ENCODE peak calls at places on chromosomes 11 and 22, in eight cellular contexts. One of them, this sample, is unnamed.

GRCh38 chr22:27100789-27101188 is 443.4 kb downstream of the MIAT start:
- DNase-seq in nephron progenitor cell: peak; percentile 83
- DNase-seq in erythroblast: no peak
- DNase-seq in GM23248: peak; percentile 69
- DNase-seq in AG04450: no peak
- DNase-seq in AG08396: peak; percentile 62
- DNase-seq in stimulated activated CD4-positive, alpha-beta T cell treated with anti-CD3 and anti-CD28 coated beads, Interleukin-1b, Interleukin-23, amount 100 ng/mL, for 1 hour: no peak
- DNase-seq in stomach: no peak
- DNase-seq in this sample: no peak

GRCh38 chr22:19218541-19219233 is 40.2 kb upstream of the SLC25A1 start:
- DNase-seq in nephron progenitor cell: no peak
- DNase-seq in erythroblast: peak; percentile 45
- DNase-seq in GM23248: no peak
- DNase-seq in AG04450: no peak
- DNase-seq in AG08396: no peak
- DNase-seq in stimulated activated CD4-positive, alpha-beta T cell treated with anti-CD3 and anti-CD28 coated beads, Interleukin-1b, Interleukin-23, amount 100 ng/mL, for 1 hour: no peak
- DNase-seq in stomach: no peak
- DNase-seq in this sample: no peak

GRCh38 chr11:122797651-122798050 is 40.6 kb upstream of the CRTAM start:
- DNase-seq in nephron progenitor cell: no peak
- DNase-seq in erythroblast: no peak
- DNase-seq in GM23248: peak; percentile 25
- DNase-seq in AG04450: no peak
- DNase-seq in AG08396: no peak
- DNase-seq in stimulated activated CD4-positive, alpha-beta T cell treated with anti-CD3 and anti-CD28 coated beads, Interleukin-1b, Interleukin-23, amount 100 ng/mL, for 1 hour: no peak
- DNase-seq in stomach: no peak
- DNase-seq in this sample: no peak

GRCh38 chr11:2988361-2988762 is 3.8 kb downstream of the NAP1L4 start:
- DNase-seq in nephron progenitor cell: no peak
- DNase-seq in erythroblast: peak; percentile 66
- DNase-seq in GM23248: no peak
- DNase-seq in AG04450: no peak
- DNase-seq in AG08396: no peak
- DNase-seq in stimulated activated CD4-positive, alpha-beta T cell treated with anti-CD3 and anti-CD28 coated beads, Interleukin-1b, Interleukin-23, amount 100 ng/mL, for 1 hour: no peak
- DNase-seq in stomach: no peak
- DNase-seq in this sample: no peak

GRCh38 chr22:30806391-30806861 is 111.8 kb downstream of the OSBP2 start:
- DNase-seq in nephron progenitor cell: peak; percentile 27
- DNase-seq in erythroblast: no peak
- DNase-seq in GM23248: peak; percentile 51
- DNase-seq in AG04450: no peak
- DNase-seq in AG08396: peak; percentile 39
- DNase-seq in stimulated activated CD4-positive, alpha-beta T cell treated with anti-CD3 and anti-CD28 coated beads, Interleukin-1b, Interleukin-23, amount 100 ng/mL, for 1 hour: no peak
- DNase-seq in stomach: no peak
- DNase-seq in this sample: peak; percentile 63

GRCh38 chr11:71180694-71181466 is 71.5 kb downstream of the SHANK2 start:
- DNase-seq in nephron progenitor cell: no peak
- DNase-seq in erythroblast: no peak
- DNase-seq in GM23248: no peak
- DNase-seq in AG04450: no peak
- DNase-seq in AG08396: no peak
- DNase-seq in stimulated activated CD4-positive, alpha-beta T cell treated with anti-CD3 and anti-CD28 coated beads, Interleukin-1b, Interleukin-23, amount 100 ng/mL, for 1 hour: no peak
- DNase-seq in stomach: no peak
- DNase-seq in this sample: no peak

GRCh38 chr11:83063073-83063754 is 8.5 kb downstream of the RAB30 start:
- DNase-seq in nephron progenitor cell: no peak
- DNase-seq in erythroblast: no peak
- DNase-seq in GM23248: peak; percentile 68
- DNase-seq in AG04450: no peak
- DNase-seq in AG08396: no peak
- DNase-seq in stimulated activated CD4-positive, alpha-beta T cell treated with anti-CD3 and anti-CD28 coated beads, Interleukin-1b, Interleukin-23, amount 100 ng/mL, for 1 hour: no peak
- DNase-seq in stomach: no peak
- DNase-seq in this sample: no peak

GRCh38 chr11:8204596-8204995 is 35.8 kb upstream of the RIC3 start:
- DNase-seq in nephron progenitor cell: no peak
- DNase-seq in erythroblast: no peak
- DNase-seq in GM23248: no peak
- DNase-seq in AG04450: no peak
- DNase-seq in AG08396: no peak
- DNase-seq in stimulated activated CD4-positive, alpha-beta T cell treated with anti-CD3 and anti-CD28 coated beads, Interleukin-1b, Interleukin-23, amount 100 ng/mL, for 1 hour: no peak
- DNase-seq in stomach: no peak
- DNase-seq in this sample: no peak

GRCh38 chr22:29310065-29310862 is 3.8 kb downstream of the GAS2L1 start:
- DNase-seq in nephron progenitor cell: no peak
- DNase-seq in erythroblast: peak; percentile 45
- DNase-seq in GM23248: peak; percentile 28
- DNase-seq in AG04450: no peak
- DNase-seq in AG08396: no peak
- DNase-seq in stimulated activated CD4-positive, alpha-beta T cell treated with anti-CD3 and anti-CD28 coated beads, Interleukin-1b, Interleukin-23, amount 100 ng/mL, for 1 hour: no peak
- DNase-seq in stomach: no peak
- DNase-seq in this sample: no peak

GRCh38 chr11:12163181-12163841 is 52.9 kb downstream of the MICAL2 start:
- DNase-seq in nephron progenitor cell: no peak
- DNase-seq in erythroblast: no peak
- DNase-seq in GM23248: peak; percentile 65
- DNase-seq in AG04450: no peak
- DNase-seq in AG08396: no peak
- DNase-seq in stimulated activated CD4-positive, alpha-beta T cell treated with anti-CD3 and anti-CD28 coated beads, Interleukin-1b, Interleukin-23, amount 100 ng/mL, for 1 hour: no peak
- DNase-seq in stomach: no peak
- DNase-seq in this sample: no peak

GRCh38 chr11:35183526-35183925 is 44.6 kb downstream of the CD44 start:
- DNase-seq in nephron progenitor cell: no peak
- DNase-seq in erythroblast: no peak
- DNase-seq in GM23248: no peak
- DNase-seq in AG04450: no peak
- DNase-seq in AG08396: no peak
- DNase-seq in stimulated activated CD4-positive, alpha-beta T cell treated with anti-CD3 and anti-CD28 coated beads, Interleukin-1b, Interleukin-23, amount 100 ng/mL, for 1 hour: no peak
- DNase-seq in stomach: no peak
- DNase-seq in this sample: no peak

GRCh38 chr22:43345761-43346261 is 2.6 kb upstream of the SCUBE1 start:
- DNase-seq in nephron progenitor cell: no peak
- DNase-seq in erythroblast: peak; percentile 15
- DNase-seq in GM23248: peak; percentile 15
- DNase-seq in AG04450: no peak
- DNase-seq in AG08396: no peak
- DNase-seq in stimulated activated CD4-positive, alpha-beta T cell treated with anti-CD3 and anti-CD28 coated beads, Interleukin-1b, Interleukin-23, amount 100 ng/mL, for 1 hour: no peak
- DNase-seq in stomach: no peak
- DNase-seq in this sample: no peak

GRCh38 chr11:119773016-119773415 is 44.0 kb upstream of the NECTIN1 start:
- DNase-seq in nephron progenitor cell: no peak
- DNase-seq in erythroblast: no peak
- DNase-seq in GM23248: no peak
- DNase-seq in AG04450: no peak
- DNase-seq in AG08396: no peak
- DNase-seq in stimulated activated CD4-positive, alpha-beta T cell treated with anti-CD3 and anti-CD28 coated beads, Interleukin-1b, Interleukin-23, amount 100 ng/mL, for 1 hour: no peak
- DNase-seq in stomach: no peak
- DNase-seq in this sample: no peak

GRCh38 chr11:69381681-69382130 is 87.8 kb downstream of the MYEOV start:
- DNase-seq in nephron progenitor cell: no peak
- DNase-seq in erythroblast: no peak
- DNase-seq in GM23248: no peak
- DNase-seq in AG04450: no peak
- DNase-seq in AG08396: no peak
- DNase-seq in stimulated activated CD4-positive, alpha-beta T cell treated with anti-CD3 and anti-CD28 coated beads, Interleukin-1b, Interleukin-23, amount 100 ng/mL, for 1 hour: no peak
- DNase-seq in stomach: peak; percentile 19
- DNase-seq in this sample: no peak

GRCh38 chr11:66478823-66479740 is 1.2 kb upstream of the DPP3 start:
- DNase-seq in nephron progenitor cell: peak; percentile 45
- DNase-seq in erythroblast: peak; percentile 61
- DNase-seq in GM23248: peak; percentile 74
- DNase-seq in AG04450: no peak
- DNase-seq in AG08396: peak; percentile 58
- DNase-seq in stimulated activated CD4-positive, alpha-beta T cell treated with anti-CD3 and anti-CD28 coated beads, Interleukin-1b, Interleukin-23, amount 100 ng/mL, for 1 hour: no peak
- DNase-seq in stomach: peak; percentile 50
- DNase-seq in this sample: no peak

This sample was measured in HS-5.